ENCODE peak calls at places on chromosome 17, in ten cellular contexts. I is AG04449; D is upper lobe of right lung; H is body of pancreas; B is CD8-positive, alpha-beta T cell; L is prostate gland; E is neural progenitor cell; S is gastrocnemius medialis; M is heart right ventricle; J is fibroblast of mammary gland. K is an unnamed sample.
A peak's percentile ranks its signal among the peaks of the same experiment; 100 is the strongest.

GRCh38 chr17:31724026-31724425 is 135.0 kb downstream of the COPRS start:
- DNase-seq in I (no peak), D (no peak), H (no peak), B (no peak), L (no peak), E (no peak), S (no peak), M (no peak), J (peak; percentile 49), K (no peak)

GRCh38 chr17:8176197-8176940 is at the start of gene TMEM107:
- DNase-seq in I (no peak), D (peak; percentile 94), H (peak; percentile 90), B (peak; percentile 80), L (peak; percentile 89), E (peak; percentile 96), S (peak; percentile 47), M (peak; percentile 90), J (peak; percentile 77), K (peak; percentile 92)

GRCh38 chr17:11391134-11391533 is 150.1 kb downstream of the SHISA6 start:
- DNase-seq in I (no peak), D (no peak), H (peak; percentile 34), B (no peak), L (no peak), E (peak; percentile 29), S (no peak), M (no peak), J (no peak), K (no peak)

GRCh38 chr17:78239489-78239931 is 8.1 kb downstream of the TMEM235 start:
- DNase-seq in I (no peak), D (no peak), H (no peak), B (no peak), L (no peak), E (no peak), S (no peak), M (no peak), J (no peak), K (peak; percentile 37)

GRCh38 chr17:19579867-19580565 is 46.4 kb downstream of the SLC47A1 start:
- DNase-seq in I (no peak), D (no peak), H (no peak), B (no peak), L (no peak), E (peak; percentile 23), S (no peak), M (no peak), J (peak; percentile 12), K (no peak)

GRCh38 chr17:20613248-20613647 is 33.7 kb downstream of the CDRT15L2 start:
- DNase-seq in I (no peak), D (peak; percentile 51), H (no peak), B (no peak), L (no peak), E (no peak), S (no peak), M (no peak), J (no peak), K (no peak)

GRCh38 chr17:41935641-41936040 is 5.2 kb downstream of the ODAD4 start:
- DNase-seq in I (no peak), D (no peak), H (no peak), B (no peak), L (no peak), E (no peak), S (no peak), M (no peak), J (no peak), K (no peak)

GRCh38 chr17:6648181-6648580 is 3.2 kb downstream of the MED31 start:
- DNase-seq in I (no peak), D (no peak), H (no peak), B (no peak), L (no peak), E (no peak), S (no peak), M (no peak), J (peak; percentile 24), K (no peak)

GRCh38 chr17:17480593-17481148 is 3.9 kb downstream of the MED9 start:
- DNase-seq in I (no peak), D (no peak), H (no peak), B (no peak), L (no peak), E (no peak), S (no peak), M (no peak), J (no peak), K (no peak)

GRCh38 chr17:17481860-17482259 is 5.1 kb downstream of the MED9 start:
- DNase-seq in I (no peak), D (no peak), H (no peak), B (no peak), L (no peak), E (no peak), S (no peak), M (no peak), J (no peak), K (no peak)

GRCh38 chr17:17487998-17488397 is 8.2 kb downstream of the RASD1 start:
- DNase-seq in I (no peak), D (peak; percentile 3), H (no peak), B (no peak), L (no peak), E (no peak), S (no peak), M (no peak), J (no peak), K (no peak)

GRCh38 chr17:17484451-17484899 is 7.7 kb downstream of the MED9 start:
- DNase-seq in I (no peak), D (peak; percentile 21), H (no peak), B (no peak), L (no peak), E (no peak), S (no peak), M (no peak), J (peak; percentile 50), K (no peak)

DNA sequence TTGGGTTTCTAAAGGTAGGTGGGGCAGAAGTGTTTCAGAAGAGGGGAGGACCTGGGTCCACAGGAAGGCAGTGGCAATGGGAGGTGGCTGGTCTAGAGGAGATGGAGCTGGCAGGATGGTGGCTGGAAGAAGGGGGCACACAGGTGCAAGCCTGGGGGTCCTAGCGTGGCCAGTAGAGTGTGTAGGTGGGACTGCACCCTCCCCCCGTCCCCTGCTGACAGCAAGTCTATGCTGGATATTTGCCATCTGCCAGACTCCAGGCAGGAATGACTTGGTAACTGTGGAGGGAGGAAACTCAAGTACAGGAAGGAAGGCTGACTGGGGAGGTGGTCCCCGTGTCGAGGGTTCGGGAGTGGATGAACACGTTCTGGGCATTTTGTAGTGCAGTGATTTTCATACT is 8.6 kb downstream of the MED9 start:
- DNase-seq in I (no peak), D (peak; percentile 34), H (no peak), B (no peak), L (no peak), E (no peak), S (no peak), M (no peak), J (no peak), K (no peak)
- TF ChIP-seq CTCF in I (no peak), D (no peak), H (no peak), B (no peak), L (no peak), E (no peak), S (no peak), M (no peak), J (no peak), K (no peak)

DNA sequence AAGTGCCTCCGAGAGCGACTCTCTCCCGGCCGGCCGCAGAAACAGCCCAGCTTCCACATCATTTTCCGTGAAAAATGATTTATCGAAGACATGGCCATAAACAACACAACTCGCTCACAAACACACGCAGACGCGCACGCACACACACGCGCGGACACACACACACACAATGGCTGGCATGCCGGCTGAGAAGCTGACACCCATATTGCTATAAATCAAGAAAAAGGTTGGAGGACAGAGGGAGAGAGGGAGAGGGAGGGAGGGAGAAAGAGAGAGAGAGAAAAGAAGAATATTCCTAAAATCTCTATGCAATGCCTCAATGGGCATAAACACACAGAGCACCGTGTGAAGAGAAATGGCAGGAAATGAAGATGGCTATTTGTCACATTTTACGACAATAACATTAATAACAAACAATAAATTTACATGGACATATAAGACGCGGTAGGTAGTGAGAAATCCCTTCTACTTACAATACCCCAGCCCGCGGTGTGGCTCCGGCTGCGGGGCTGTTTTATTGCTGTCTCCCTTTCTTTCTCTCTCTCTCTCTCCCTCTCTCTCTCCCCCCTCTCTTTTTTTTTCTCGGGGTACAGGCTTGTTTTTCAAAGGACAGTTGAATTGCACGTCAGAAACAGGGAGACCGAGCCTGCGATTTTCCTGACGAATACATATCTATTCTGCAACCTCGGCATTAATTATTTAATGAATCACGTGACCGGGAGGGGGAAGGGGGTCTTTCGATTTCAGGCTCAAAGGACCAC is 9.5 kb downstream of the HOXB4 start:
- DNase-seq in I (no peak), D (no peak), H (no peak), B (no peak), L (no peak), E (no peak), S (no peak), M (no peak), J (no peak), K (no peak)
- H3K4me3 ChIP-seq in I (peak overlapping the region; percentile 29), D (peak overlapping the region; percentile 39), H (no peak overlapping the region), B (no peak overlapping the region), L (no peak overlapping the region), E (no peak overlapping the region), S (peak overlapping the region; percentile 28), M (no peak overlapping the region), J (peak overlapping the region; percentile 26), K (no peak overlapping the region)

GRCh38 chr17:82667668-82668000 is 19.4 kb upstream of the WDR45B start:
- DNase-seq in I (no peak), D (no peak), H (no peak), B (no peak), L (no peak), E (no peak), S (no peak), M (no peak), J (no peak), K (no peak)

GRCh38 chr17:82666931-82667667 is 18.9 kb upstream of the WDR45B start:
- DNase-seq in I (no peak), D (no peak), H (no peak), B (no peak), L (no peak), E (no peak), S (no peak), M (no peak), J (no peak), K (no peak)

GRCh38 chr17:82668024-82668630 is 19.9 kb upstream of the WDR45B start:
- DNase-seq in I (no peak), D (no peak), H (no peak), B (no peak), L (no peak), E (no peak), S (no peak), M (no peak), J (no peak), K (no peak)

GRCh38 chr17:82670661-82671060 is 22.4 kb upstream of the WDR45B start:
- DNase-seq in I (no peak), D (no peak), H (no peak), B (no peak), L (no peak), E (no peak), S (no peak), M (no peak), J (no peak), K (no peak)

DNA sequence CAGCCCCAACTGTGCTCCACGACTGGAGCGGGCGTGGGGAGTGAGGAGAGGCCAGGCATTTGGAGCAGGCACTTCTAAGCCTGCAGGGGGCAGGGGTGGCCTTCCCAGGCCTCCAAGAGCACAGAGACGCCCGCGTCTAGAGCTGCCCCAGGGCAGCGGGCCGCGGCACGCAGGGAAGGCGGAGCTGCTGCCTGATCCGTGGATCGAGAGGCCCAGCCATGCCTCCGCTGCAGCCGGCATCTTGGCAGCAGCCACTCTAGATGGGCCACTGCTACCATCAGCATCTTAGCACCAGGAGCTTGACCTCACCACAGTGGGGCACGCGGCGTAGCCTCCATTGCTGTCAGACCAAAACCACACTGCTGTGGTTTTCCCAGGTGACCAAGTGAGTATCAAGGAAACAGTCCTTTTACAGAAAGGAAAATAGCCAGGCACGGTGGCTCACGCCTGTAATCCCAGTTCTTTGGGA is 20.4 kb upstream of the WDR45B start:
- DNase-seq in I (no peak), D (peak; percentile 89), H (peak; percentile 77), B (no peak), L (peak; percentile 62), E (peak; percentile 85), S (no peak), M (peak; percentile 54), J (peak; percentile 38), K (peak; percentile 71)
- TF ChIP-seq CTCF in I (peak; percentile 70), D (peak; percentile 64), H (peak; percentile 94), B (no peak), L (peak; percentile 38), E (peak; percentile 65), S (peak; percentile 38), M (peak; percentile 55), J (peak; percentile 39), K (peak; percentile 66)

GRCh38 chr17:4498461-4499397 is at the start of gene SPNS2:
- DNase-seq in I (no peak), D (peak; percentile 86), H (peak; percentile 73), B (peak; percentile 46), L (peak; percentile 50), E (peak; percentile 90), S (peak; percentile 14), M (peak; percentile 62), J (peak; percentile 16), K (peak; percentile 59)
- H3K4me3 ChIP-seq in I (peak within 1 kb of the TSS; percentile 15), D (peak within 1 kb of the TSS; percentile 55), H (no peak within 1 kb of the TSS), B (peak within 1 kb of the TSS; percentile 52), L (peak within 1 kb of the TSS; percentile 33), E (peak within 1 kb of the TSS; percentile 49), S (peak within 1 kb of the TSS; percentile 63), M (peak within 1 kb of the TSS; percentile 66), J (no peak within 1 kb of the TSS), K (no peak within 1 kb of the TSS)